ENCODE peak calls at places on chromosome 1, in nine cellular contexts. One of them, this sample, is unnamed. For H3K9me3, the result is how much of the 10 kb centered on the place peaks cover.

GRCh38 chr1:224718470-224719053 is 102.4 kb downstream of the CNIH3 start:
- DNase-seq in CD4-positive, CD25-positive, alpha-beta regulatory T cell: no peak
- DNase-seq in CD4-positive, alpha-beta memory T cell: no peak
- DNase-seq in Peyer's patch: no peak
- DNase-seq in effector memory CD4-positive, alpha-beta T cell: no peak
- DNase-seq in PC-3: no peak
- DNase-seq in astrocyte: no peak
- DNase-seq in naive thymus-derived CD4-positive, alpha-beta T cell: no peak
- DNase-seq in right cardiac atrium: no peak
- DNase-seq in this sample: no peak

GRCh38 chr1:23865543-23865930 is 2.6 kb downstream of the FUCA1 start:
- DNase-seq in CD4-positive, alpha-beta memory T cell: no peak
- DNase-seq in right cardiac atrium: no peak
- DNase-seq in effector memory CD4-positive, alpha-beta T cell: no peak
- DNase-seq in Peyer's patch: peak
- DNase-seq in astrocyte: peak
- DNase-seq in CD4-positive, CD25-positive, alpha-beta regulatory T cell: no peak
- DNase-seq in PC-3: peak
- DNase-seq in naive thymus-derived CD4-positive, alpha-beta T cell: no peak
- DNase-seq in this sample: no peak

GRCh38 chr1:88608139-88608943 is 75.7 kb upstream of the PKN2 start:
- DNase-seq in effector memory CD4-positive, alpha-beta T cell: no peak
- DNase-seq in right cardiac atrium: no peak
- DNase-seq in astrocyte: peak
- DNase-seq in CD4-positive, alpha-beta memory T cell: peak
- DNase-seq in PC-3: peak
- DNase-seq in CD4-positive, CD25-positive, alpha-beta regulatory T cell: no peak
- DNase-seq in naive thymus-derived CD4-positive, alpha-beta T cell: peak
- DNase-seq in Peyer's patch: no peak
- DNase-seq in this sample: no peak

GRCh38 chr1:181056560-181056959 is 22.8 kb downstream of the MR1 start:
- DNase-seq in Peyer's patch: no peak
- DNase-seq in CD4-positive, alpha-beta memory T cell: no peak
- DNase-seq in naive thymus-derived CD4-positive, alpha-beta T cell: no peak
- DNase-seq in right cardiac atrium: no peak
- DNase-seq in astrocyte: no peak
- DNase-seq in PC-3: no peak
- DNase-seq in CD4-positive, CD25-positive, alpha-beta regulatory T cell: no peak
- DNase-seq in effector memory CD4-positive, alpha-beta T cell: no peak
- DNase-seq in this sample: no peak

GRCh38 chr1:222331340-222331739 is 216.6 kb downstream of the HHIPL2 start:
- DNase-seq in CD4-positive, CD25-positive, alpha-beta regulatory T cell: no peak
- DNase-seq in astrocyte: peak
- DNase-seq in effector memory CD4-positive, alpha-beta T cell: no peak
- DNase-seq in right cardiac atrium: no peak
- DNase-seq in PC-3: no peak
- DNase-seq in Peyer's patch: no peak
- DNase-seq in CD4-positive, alpha-beta memory T cell: no peak
- DNase-seq in naive thymus-derived CD4-positive, alpha-beta T cell: no peak
- DNase-seq in this sample: no peak

GRCh38 chr1:21579788-21580187 is 70.6 kb downstream of the ALPL start:
- DNase-seq in CD4-positive, alpha-beta memory T cell: no peak
- DNase-seq in right cardiac atrium: no peak
- DNase-seq in astrocyte: no peak
- DNase-seq in naive thymus-derived CD4-positive, alpha-beta T cell: no peak
- DNase-seq in effector memory CD4-positive, alpha-beta T cell: no peak
- DNase-seq in PC-3: peak
- DNase-seq in Peyer's patch: no peak
- DNase-seq in CD4-positive, CD25-positive, alpha-beta regulatory T cell: no peak
- DNase-seq in this sample: no peak

GRCh38 chr1:22888320-22889075 is 84.2 kb downstream of the LACTBL1 start:
- DNase-seq in Peyer's patch: no peak
- DNase-seq in naive thymus-derived CD4-positive, alpha-beta T cell: no peak
- DNase-seq in CD4-positive, CD25-positive, alpha-beta regulatory T cell: no peak
- DNase-seq in right cardiac atrium: no peak
- DNase-seq in effector memory CD4-positive, alpha-beta T cell: no peak
- DNase-seq in PC-3: peak
- DNase-seq in CD4-positive, alpha-beta memory T cell: no peak
- DNase-seq in astrocyte: peak
- DNase-seq in this sample: no peak

GRCh38 chr1:201870397-201870796 is 18.3 kb upstream of the SHISA4 start:
- DNase-seq in CD4-positive, alpha-beta memory T cell: no peak
- DNase-seq in Peyer's patch: no peak
- DNase-seq in effector memory CD4-positive, alpha-beta T cell: no peak
- DNase-seq in PC-3: no peak
- DNase-seq in naive thymus-derived CD4-positive, alpha-beta T cell: no peak
- DNase-seq in CD4-positive, CD25-positive, alpha-beta regulatory T cell: no peak
- DNase-seq in astrocyte: peak
- DNase-seq in right cardiac atrium: no peak
- DNase-seq in this sample: no peak

GRCh38 chr1:103084176-103084575 is 24.1 kb downstream of the COL11A1 start:
- DNase-seq in right cardiac atrium: no peak
- DNase-seq in CD4-positive, CD25-positive, alpha-beta regulatory T cell: no peak
- DNase-seq in CD4-positive, alpha-beta memory T cell: no peak
- DNase-seq in PC-3: no peak
- DNase-seq in effector memory CD4-positive, alpha-beta T cell: no peak
- DNase-seq in Peyer's patch: no peak
- DNase-seq in astrocyte: peak
- DNase-seq in naive thymus-derived CD4-positive, alpha-beta T cell: no peak
- DNase-seq in this sample: no peak

GRCh38 chr1:19717467-19717866 is 52.8 kb downstream of the HTR6 start:
- DNase-seq in right cardiac atrium: no peak
- DNase-seq in Peyer's patch: no peak
- DNase-seq in PC-3: no peak
- DNase-seq in CD4-positive, alpha-beta memory T cell: no peak
- DNase-seq in CD4-positive, CD25-positive, alpha-beta regulatory T cell: no peak
- DNase-seq in effector memory CD4-positive, alpha-beta T cell: no peak
- DNase-seq in naive thymus-derived CD4-positive, alpha-beta T cell: no peak
- DNase-seq in astrocyte: no peak
- DNase-seq in this sample: no peak

GRCh38 chr1:19712928-19713327 is 48.3 kb downstream of the HTR6 start:
- DNase-seq in effector memory CD4-positive, alpha-beta T cell: no peak
- DNase-seq in CD4-positive, alpha-beta memory T cell: no peak
- DNase-seq in right cardiac atrium: no peak
- DNase-seq in Peyer's patch: no peak
- DNase-seq in PC-3: no peak
- DNase-seq in CD4-positive, CD25-positive, alpha-beta regulatory T cell: no peak
- DNase-seq in naive thymus-derived CD4-positive, alpha-beta T cell: no peak
- DNase-seq in astrocyte: no peak
- DNase-seq in this sample: no peak

GRCh38 chr1:19710825-19711611 is 46.3 kb downstream of the HTR6 start:
- DNase-seq in effector memory CD4-positive, alpha-beta T cell: no peak
- DNase-seq in PC-3: no peak
- DNase-seq in CD4-positive, CD25-positive, alpha-beta regulatory T cell: no peak
- DNase-seq in CD4-positive, alpha-beta memory T cell: no peak
- DNase-seq in astrocyte: no peak
- DNase-seq in naive thymus-derived CD4-positive, alpha-beta T cell: peak
- DNase-seq in right cardiac atrium: no peak
- DNase-seq in Peyer's patch: no peak
- DNase-seq in this sample: no peak

GRCh38 chr1:19720174-19720573 is 55.5 kb downstream of the HTR6 start:
- DNase-seq in Peyer's patch: no peak
- DNase-seq in astrocyte: no peak
- DNase-seq in effector memory CD4-positive, alpha-beta T cell: no peak
- DNase-seq in naive thymus-derived CD4-positive, alpha-beta T cell: no peak
- DNase-seq in CD4-positive, alpha-beta memory T cell: no peak
- DNase-seq in CD4-positive, CD25-positive, alpha-beta regulatory T cell: no peak
- DNase-seq in PC-3: no peak
- DNase-seq in right cardiac atrium: no peak
- DNase-seq in this sample: no peak

DNA sequence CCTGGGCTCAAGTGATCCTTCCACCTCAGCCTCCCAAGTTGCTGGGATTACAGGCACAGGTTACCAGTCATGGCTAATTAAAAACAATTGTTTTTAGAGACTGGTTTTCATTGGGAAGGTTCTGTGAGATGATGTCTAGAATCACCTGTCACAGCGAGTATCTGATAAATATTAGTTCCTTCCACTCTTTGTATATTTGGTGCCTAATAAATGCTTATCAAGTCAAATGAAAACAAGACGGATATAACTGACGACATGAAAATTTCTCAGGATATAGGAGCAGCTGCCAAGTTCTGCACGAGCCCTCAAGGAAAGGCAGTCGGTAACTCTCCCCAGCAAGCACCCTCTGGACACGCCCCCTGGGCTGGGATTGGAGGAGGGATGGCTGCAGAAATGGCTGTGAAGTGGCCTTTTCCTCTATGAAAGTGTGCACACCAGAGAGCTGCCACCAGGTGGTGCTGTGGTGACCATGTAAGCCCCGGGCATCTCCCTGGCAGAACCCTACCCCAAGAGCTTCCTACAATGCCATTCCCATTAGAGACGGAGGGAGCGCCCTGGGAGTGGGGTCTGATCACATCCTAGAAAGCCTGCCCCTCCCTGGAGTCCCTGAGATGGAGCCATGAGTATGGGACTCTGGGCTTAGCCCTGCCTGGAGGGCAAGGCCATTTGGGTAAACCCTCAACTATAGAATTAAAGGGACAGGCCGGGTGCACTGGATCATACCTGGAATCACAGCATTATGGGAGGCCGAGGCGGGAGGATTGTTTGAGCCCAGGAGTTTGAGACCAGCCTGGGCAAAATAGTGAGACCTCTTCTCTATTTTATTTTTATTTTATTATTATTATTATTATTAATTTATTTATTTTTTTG is 50.9 kb downstream of the HTR6 start:
- DNase-seq in effector memory CD4-positive, alpha-beta T cell: peak
- DNase-seq in CD4-positive, alpha-beta memory T cell: peak
- DNase-seq in astrocyte: peak
- DNase-seq in CD4-positive, CD25-positive, alpha-beta regulatory T cell: peak
- DNase-seq in Peyer's patch: peak
- DNase-seq in right cardiac atrium: peak
- DNase-seq in naive thymus-derived CD4-positive, alpha-beta T cell: peak
- DNase-seq in PC-3: peak
- DNase-seq in this sample: peak
- H3K9me3 ChIP-seq in effector memory CD4-positive, alpha-beta T cell: under half
- H3K9me3 ChIP-seq in CD4-positive, alpha-beta memory T cell: under half
- H3K9me3 ChIP-seq in astrocyte: under half
- H3K9me3 ChIP-seq in CD4-positive, CD25-positive, alpha-beta regulatory T cell: under half
- H3K9me3 ChIP-seq in Peyer's patch: under half
- H3K9me3 ChIP-seq in right cardiac atrium: under half
- H3K9me3 ChIP-seq in naive thymus-derived CD4-positive, alpha-beta T cell: under half
- H3K9me3 ChIP-seq in PC-3: under half
- H3K9me3 ChIP-seq in this sample: under half

DNA sequence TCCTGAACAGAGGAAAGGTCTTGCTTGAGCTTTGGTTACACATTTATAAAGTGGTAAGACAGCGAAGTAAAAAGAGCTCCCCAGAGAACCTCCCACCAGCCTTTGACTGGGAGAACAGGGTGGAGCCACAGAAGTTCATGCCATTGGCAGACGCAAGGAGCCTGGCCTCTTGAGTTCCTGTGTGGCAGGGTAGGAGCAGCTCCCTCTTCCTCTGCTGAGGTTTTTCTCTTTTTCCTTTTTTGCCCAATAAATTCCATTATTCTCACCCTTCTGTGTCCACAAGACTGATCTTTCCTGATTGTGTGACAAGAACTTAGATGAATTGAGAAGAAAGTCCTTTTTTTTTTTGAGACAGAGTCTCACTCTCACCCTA is 4.3 kb downstream of the THEM4 start:
- DNase-seq in PC-3: no peak
- DNase-seq in Peyer's patch: peak
- DNase-seq in naive thymus-derived CD4-positive, alpha-beta T cell: peak
- DNase-seq in CD4-positive, CD25-positive, alpha-beta regulatory T cell: peak
- DNase-seq in CD4-positive, alpha-beta memory T cell: peak
- DNase-seq in right cardiac atrium: peak
- DNase-seq in astrocyte: no peak
- DNase-seq in effector memory CD4-positive, alpha-beta T cell: peak
- DNase-seq in this sample: peak
- H3K9me3 ChIP-seq in PC-3: under half
- H3K9me3 ChIP-seq in Peyer's patch: under half
- H3K9me3 ChIP-seq in naive thymus-derived CD4-positive, alpha-beta T cell: under half
- H3K9me3 ChIP-seq in CD4-positive, CD25-positive, alpha-beta regulatory T cell: under half
- H3K9me3 ChIP-seq in CD4-positive, alpha-beta memory T cell: under half
- H3K9me3 ChIP-seq in right cardiac atrium: under half
- H3K9me3 ChIP-seq in astrocyte: under half
- H3K9me3 ChIP-seq in effector memory CD4-positive, alpha-beta T cell: under half
- H3K9me3 ChIP-seq in this sample: under half

GRCh38 chr1:2957329-2957728 is 63.9 kb upstream of the ACTRT2 start:
- DNase-seq in PC-3: no peak
- DNase-seq in CD4-positive, alpha-beta memory T cell: no peak
- DNase-seq in CD4-positive, CD25-positive, alpha-beta regulatory T cell: no peak
- DNase-seq in astrocyte: no peak
- DNase-seq in right cardiac atrium: no peak
- DNase-seq in Peyer's patch: no peak
- DNase-seq in naive thymus-derived CD4-positive, alpha-beta T cell: no peak
- DNase-seq in effector memory CD4-positive, alpha-beta T cell: no peak
- DNase-seq in this sample: no peak

GRCh38 chr1:2956571-2956970 is 64.7 kb upstream of the ACTRT2 start:
- DNase-seq in effector memory CD4-positive, alpha-beta T cell: no peak
- DNase-seq in CD4-positive, CD25-positive, alpha-beta regulatory T cell: no peak
- DNase-seq in naive thymus-derived CD4-positive, alpha-beta T cell: no peak
- DNase-seq in right cardiac atrium: no peak
- DNase-seq in astrocyte: no peak
- DNase-seq in Peyer's patch: no peak
- DNase-seq in PC-3: no peak
- DNase-seq in CD4-positive, alpha-beta memory T cell: no peak
- DNase-seq in this sample: no peak

GRCh38 chr1:2952992-2953391 is 68.3 kb upstream of the ACTRT2 start:
- DNase-seq in CD4-positive, alpha-beta memory T cell: no peak
- DNase-seq in effector memory CD4-positive, alpha-beta T cell: no peak
- DNase-seq in PC-3: no peak
- DNase-seq in Peyer's patch: no peak
- DNase-seq in right cardiac atrium: no peak
- DNase-seq in CD4-positive, CD25-positive, alpha-beta regulatory T cell: no peak
- DNase-seq in naive thymus-derived CD4-positive, alpha-beta T cell: no peak
- DNase-seq in astrocyte: no peak
- DNase-seq in this sample: no peak

GRCh38 chr1:2953688-2954285 is 67.5 kb upstream of the ACTRT2 start:
- DNase-seq in Peyer's patch: no peak
- DNase-seq in astrocyte: no peak
- DNase-seq in right cardiac atrium: no peak
- DNase-seq in CD4-positive, CD25-positive, alpha-beta regulatory T cell: no peak
- DNase-seq in CD4-positive, alpha-beta memory T cell: no peak
- DNase-seq in PC-3: no peak
- DNase-seq in effector memory CD4-positive, alpha-beta T cell: no peak
- DNase-seq in naive thymus-derived CD4-positive, alpha-beta T cell: no peak
- DNase-seq in this sample: no peak

DNA sequence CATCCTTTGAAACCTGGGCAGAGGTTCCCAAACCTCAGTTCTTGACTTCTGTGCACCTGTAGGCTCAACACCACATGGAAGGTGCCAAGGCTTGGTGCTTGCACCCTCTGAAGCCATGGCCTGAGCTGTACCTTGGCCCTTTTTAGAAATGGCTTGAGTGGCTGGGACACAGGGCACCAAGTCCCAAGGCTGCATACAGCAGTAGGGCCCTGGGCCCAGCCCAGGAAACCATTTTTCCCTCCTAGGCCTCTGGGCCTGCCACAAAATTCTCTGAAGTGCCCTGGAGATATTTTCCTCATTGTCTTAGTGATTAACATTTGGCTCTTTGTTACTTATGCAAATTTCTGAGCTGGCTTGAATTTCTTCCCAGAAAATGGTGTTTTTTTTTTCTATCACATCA is 65.6 kb upstream of the ACTRT2 start:
- DNase-seq in naive thymus-derived CD4-positive, alpha-beta T cell: no peak
- DNase-seq in CD4-positive, alpha-beta memory T cell: no peak
- DNase-seq in right cardiac atrium: no peak
- DNase-seq in PC-3: no peak
- DNase-seq in Peyer's patch: no peak
- DNase-seq in astrocyte: no peak
- DNase-seq in CD4-positive, CD25-positive, alpha-beta regulatory T cell: no peak
- DNase-seq in effector memory CD4-positive, alpha-beta T cell: no peak
- DNase-seq in this sample: no peak
- H3K9me3 ChIP-seq in naive thymus-derived CD4-positive, alpha-beta T cell: under half
- H3K9me3 ChIP-seq in CD4-positive, alpha-beta memory T cell: under half
- H3K9me3 ChIP-seq in right cardiac atrium: under half
- H3K9me3 ChIP-seq in PC-3: under half
- H3K9me3 ChIP-seq in Peyer's patch: under half
- H3K9me3 ChIP-seq in astrocyte: under half
- H3K9me3 ChIP-seq in CD4-positive, CD25-positive, alpha-beta regulatory T cell: under half
- H3K9me3 ChIP-seq in effector memory CD4-positive, alpha-beta T cell: under half
- H3K9me3 ChIP-seq in this sample: under half

GRCh38 chr1:97980530-97980929 is 59.7 kb upstream of the DPYD start:
- DNase-seq in effector memory CD4-positive, alpha-beta T cell: no peak
- DNase-seq in CD4-positive, alpha-beta memory T cell: no peak
- DNase-seq in naive thymus-derived CD4-positive, alpha-beta T cell: no peak
- DNase-seq in PC-3: peak
- DNase-seq in right cardiac atrium: no peak
- DNase-seq in astrocyte: no peak
- DNase-seq in CD4-positive, CD25-positive, alpha-beta regulatory T cell: no peak
- DNase-seq in Peyer's patch: no peak
- DNase-seq in this sample: no peak
- H3K9me3 ChIP-seq in effector memory CD4-positive, alpha-beta T cell: under half
- H3K9me3 ChIP-seq in CD4-positive, alpha-beta memory T cell: under half
- H3K9me3 ChIP-seq in naive thymus-derived CD4-positive, alpha-beta T cell: under half
- H3K9me3 ChIP-seq in PC-3: under half
- H3K9me3 ChIP-seq in right cardiac atrium: under half
- H3K9me3 ChIP-seq in astrocyte: under half
- H3K9me3 ChIP-seq in CD4-positive, CD25-positive, alpha-beta regulatory T cell: under half
- H3K9me3 ChIP-seq in Peyer's patch: under half
- H3K9me3 ChIP-seq in this sample: under half